ENCODE peak calls at places on chromosome 20, in four cellular contexts. A is neural progenitor cell, B is HCT116, I is GM23338. L is an unnamed sample.

GRCh38 chr20:52340036-52340634 is 148.6 kb upstream of the ZFP64 start:
- DNase-seq in A (no peak), B (no peak), I (peak; percentile 34), L (no peak)

GRCh38 chr20:57193094-57193493 is 73.3 kb downstream of the BMP7 start:
- DNase-seq in A (no peak), B (no peak), I (no peak), L (no peak)

GRCh38 chr20:63068711-63069367 is 62.1 kb upstream of the BHLHE23 start:
- DNase-seq in A (no peak), B (no peak), I (no peak), L (no peak)

GRCh38 chr20:60071965-60072364 is 113.7 kb downstream of the CDH26 start:
- DNase-seq in A (no peak), B (no peak), I (no peak), L (no peak)

GRCh38 chr20:41615110-41615509 is 3.1 kb downstream of the CHD6 start:
- DNase-seq in A (no peak), B (no peak), I (no peak), L (no peak)

GRCh38 chr20:46348231-46348803 is 40.0 kb upstream of the CDH22 start:
- DNase-seq in A (peak; percentile 81), B (no peak), I (peak; percentile 79), L (no peak)

GRCh38 chr20:53643031-53643832 is 49.6 kb upstream of the ZNF217 start:
- DNase-seq in A (no peak), B (peak; percentile 57), I (no peak), L (peak; percentile 91)

GRCh38 chr20:26169506-26169905 is 472.9 kb upstream of the ZNF337 start:
- DNase-seq in A (no peak), B (no peak), I (no peak), L (no peak)

GRCh38 chr20:23857954-23858565 is 21.5 kb downstream of the CST5 start:
- DNase-seq in A (peak; percentile 67), B (no peak), I (peak; percentile 37), L (no peak)

GRCh38 chr20:10047427-10047826 is 12.6 kb downstream of the ANKEF1 start:
- DNase-seq in A (peak; percentile 60), B (no peak), I (peak; percentile 80), L (no peak)

GRCh38 chr20:53657732-53658131 is 64.1 kb upstream of the ZNF217 start:
- DNase-seq in A (peak; percentile 46), B (no peak), I (peak; percentile 48), L (no peak)

GRCh38 chr20:53959849-53960585 is 110.4 kb downstream of the BCAS1 start:
- DNase-seq in A (no peak), B (no peak), I (no peak), L (no peak)

GRCh38 chr20:53706511-53707031 is 112.9 kb upstream of the ZNF217 start:
- DNase-seq in A (peak; percentile 38), B (no peak), I (no peak), L (peak; percentile 32)

GRCh38 chr20:19313342-19314069 is 101.1 kb downstream of the SLC24A3 start:
- DNase-seq in A (no peak), B (no peak), I (no peak), L (no peak)

GRCh38 chr20:35003211-35004031 is 47.8 kb downstream of the MYH7B start:
- DNase-seq in A (no peak), B (no peak), I (no peak), L (no peak)

GRCh38 chr20:43681468-43681942 is 14.6 kb downstream of the MYBL2 start:
- DNase-seq in A (peak; percentile 69), B (no peak), I (peak; percentile 26), L (peak; percentile 82)

GRCh38 chr20:54212871-54213270 is 5.0 kb downstream of the PFDN4 start:
- DNase-seq in A (no peak), B (no peak), I (no peak), L (no peak)

GRCh38 chr20:62733250-62733842 is 24.7 kb downstream of the NTSR1 start:
- DNase-seq in A (no peak), B (no peak), I (no peak), L (no peak)

GRCh38 chr20:49914310-49915117 is 815 bp downstream of the SPATA2 start:
- DNase-seq in A (peak; percentile 65), B (no peak), I (peak; percentile 49), L (peak; percentile 31)

GRCh38 chr20:15179426-15180190 is 842.2 kb upstream of the FLRT3 start:
- DNase-seq in A (no peak), B (no peak), I (no peak), L (no peak)

GRCh38 chr20:33676121-33676520 is 1.9 kb upstream of the NECAB3 start:
- DNase-seq in A (no peak), B (no peak), I (no peak), L (peak; percentile 5)
- H3K4me1 ChIP-seq in A (peaks cover 23% of the 10 kb centered on the region), B (peaks cover 24% of the 10 kb centered on the region), I (peaks cover 19% of the 10 kb centered on the region), L (peaks cover 16% of the 10 kb centered on the region)

GRCh38 chr20:5770987-5771318 is 20.8 kb downstream of the SHLD1 start:
- DNase-seq in A (no peak), B (no peak), I (no peak), L (peak; percentile 84)
- H3K4me2 ChIP-seq in A (no peak overlapping the region), B (no peak overlapping the region), I (no peak overlapping the region), L (peak overlapping the region; percentile 52)

DNA sequence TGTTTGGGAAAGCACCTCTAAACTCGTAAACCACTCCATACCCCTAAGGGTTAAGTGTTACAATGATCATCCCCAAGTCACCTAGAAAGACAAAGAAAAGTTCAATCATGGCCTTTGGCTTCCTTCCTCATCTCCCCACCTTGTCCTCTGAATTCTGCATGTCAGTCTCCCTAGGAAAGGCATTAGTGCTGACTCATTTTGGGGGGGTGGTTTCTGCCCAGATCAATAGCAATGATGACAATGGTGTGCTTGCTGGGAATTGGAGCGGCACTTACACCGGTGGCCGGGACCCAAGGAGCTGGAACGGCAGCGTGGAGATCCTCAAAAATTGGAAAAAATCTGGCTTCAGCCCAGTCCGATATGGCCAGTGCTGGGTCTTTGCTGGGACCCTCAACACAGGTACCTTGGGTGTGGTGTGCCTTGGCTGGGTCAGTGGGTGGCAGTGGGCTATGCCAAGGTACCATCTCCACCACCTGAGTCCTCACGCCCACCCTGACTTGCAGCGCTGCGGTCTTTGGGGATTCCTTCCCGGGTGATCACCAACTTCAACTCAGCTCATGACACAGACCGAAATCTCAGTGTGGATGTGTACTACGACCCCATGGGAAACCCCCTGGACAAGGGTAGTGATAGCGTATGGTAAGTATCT is 21.2 kb downstream of the TGM3 start:
- DNase-seq in A (no peak), B (no peak), I (no peak), L (no peak)
- TF ChIP-seq EZH2phosphoT487 in A (no peak), B (no peak), I (no peak), L (no peak)

GRCh38 chr20:32291166-32291565 is 13.7 kb downstream of the KIF3B start:
- DNase-seq in A (no peak), B (no peak), I (no peak), L (no peak)

GRCh38 chr20:32287231-32287638 is 9.8 kb downstream of the KIF3B start:
- DNase-seq in A (no peak), B (no peak), I (no peak), L (no peak)

GRCh38 chr20:32289661-32290431 is 12.4 kb downstream of the KIF3B start:
- DNase-seq in A (no peak), B (no peak), I (no peak), L (no peak)

GRCh38 chr20:32285621-32286334 is 8.3 kb downstream of the KIF3B start:
- DNase-seq in A (no peak), B (no peak), I (no peak), L (peak; percentile 64)

GRCh38 chr20:32288225-32288849 is 10.9 kb downstream of the KIF3B start:
- DNase-seq in A (no peak), B (no peak), I (no peak), L (no peak)
- H3K4me1 ChIP-seq in A (no peaks in the 10 kb centered on the region), B (peaks cover 9% of the 10 kb centered on the region), I (no peaks in the 10 kb centered on the region), L (peaks cover 27% of the 10 kb centered on the region)

GRCh38 chr20:17531537-17532025 is 402 bp upstream of the BFSP1 start:
- DNase-seq in A (no peak), B (no peak), I (no peak), L (no peak)

GRCh38 chr20:17533396-17533795 is 2.2 kb upstream of the BFSP1 start:
- DNase-seq in A (peak; percentile 71), B (peak; percentile 51), I (peak; percentile 68), L (peak; percentile 34)

GRCh38 chr20:17530716-17531536 is at the start of gene BFSP1:
- DNase-seq in A (peak; percentile 96), B (no peak), I (peak; percentile 88), L (peak; percentile 35)

GRCh38 chr20:17529586-17529985 is 1.6 kb downstream of the BFSP1 start:
- DNase-seq in A (no peak), B (no peak), I (no peak), L (no peak)

GRCh38 chr20:17530153-17530552 is 1.0 kb downstream of the BFSP1 start:
- DNase-seq in A (no peak), B (no peak), I (no peak), L (no peak)
- H3K4me2 ChIP-seq in A (no peak overlapping the region), B (peak overlapping the region; percentile 67), I (peak overlapping the region; percentile 76), L (no peak overlapping the region)

DNA sequence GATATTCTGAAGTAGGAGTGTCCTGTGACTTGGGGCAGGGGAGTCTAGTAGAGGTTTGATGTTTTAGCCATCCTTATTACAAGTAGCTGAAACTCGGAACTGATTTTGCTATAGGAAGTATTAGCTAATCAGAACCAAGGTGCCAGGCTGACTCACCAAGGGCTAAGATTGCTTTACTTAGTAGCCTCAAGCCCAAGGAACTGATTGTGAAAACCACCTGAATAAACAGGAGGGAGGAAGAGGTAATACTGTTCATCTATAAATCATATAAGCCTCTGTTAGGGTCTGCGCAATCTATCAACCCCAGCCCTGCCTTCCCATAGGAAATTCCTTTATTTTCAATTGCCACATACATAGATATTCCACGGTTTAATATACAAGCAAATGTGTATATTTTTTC is 54.4 kb downstream of the GNAS start:
- DNase-seq in A (no peak), B (no peak), I (no peak), L (peak; percentile 70)
- TF ChIP-seq EZH2phosphoT487 in A (no peak), B (no peak), I (no peak), L (no peak)

L was measured in MM.1S.